ENCODE peak calls at places on chromosomes 3 and 15, in six cellular contexts. A is naive thymus-derived CD8-positive, alpha-beta T cell; K is activated effector memory CD4-positive, alpha-beta T cell treated with Interleukin-2 at 50 U/mL for 16 hours; Z is GM12891; E is GM12892; J is EL. T is an unnamed sample.
A peak's percentile ranks its signal among the peaks of the same experiment; 100 is the strongest.

GRCh38 chr3:146680602-146681001 is 75.5 kb upstream of the PLSCR5 start:
- DNase-seq in J (no peak), A (no peak), K (no peak), E (no peak), Z (no peak), T (no peak)

GRCh38 chr3:25156526-25157075 is 271.5 kb upstream of the RARB start:
- DNase-seq in Z (no peak), E (no peak), J (peak; percentile 84), A (no peak), K (no peak), T (no peak)

GRCh38 chr3:136657526-136657925 is 94.7 kb downstream of the STAG1 start:
- DNase-seq in Z (no peak), A (no peak), E (no peak), J (no peak), K (no peak), T (no peak)

GRCh38 chr15:54481819-54482218 is 503.6 kb downstream of the UNC13C start:
- DNase-seq in K (no peak), A (no peak), Z (no peak), J (no peak), E (no peak), T (no peak)

GRCh38 chr3:49422379-49423248 is at the start of gene AMT:
- DNase-seq in A (no peak), J (no peak), Z (no peak), K (no peak), E (no peak), T (no peak)

GRCh38 chr3:4533489-4534443 is 40.6 kb downstream of the ITPR1 start:
- DNase-seq in E (no peak), Z (no peak), K (no peak), A (no peak), J (no peak), T (no peak)

GRCh38 chr3:25456723-25457122 is 28.7 kb downstream of the RARB start:
- DNase-seq in K (no peak), J (no peak), A (no peak), E (no peak), Z (no peak), T (no peak)

GRCh38 chr15:35750051-35750450 is 204.1 kb upstream of the DPH6 start:
- DNase-seq in K (no peak), Z (no peak), E (no peak), A (no peak), J (no peak), T (no peak)

GRCh38 chr3:127694467-127695215 is 21.9 kb downstream of the ABTB1 start:
- DNase-seq in E (no peak), K (peak; percentile 29), A (no peak), Z (no peak), J (peak; percentile 19), T (no peak)

GRCh38 chr3:185820973-185821758 is 3.7 kb downstream of the IGF2BP2 start:
- DNase-seq in E (no peak), Z (no peak), J (peak; percentile 93), A (no peak), K (no peak), T (peak; percentile 80)

GRCh38 chr15:91265431-91265940 is 165.4 kb downstream of the SV2B start:
- DNase-seq in Z (no peak), K (no peak), E (no peak), J (no peak), A (no peak), T (no peak)

GRCh38 chr15:98658831-98659699 is 10.7 kb downstream of the IGF1R start:
- DNase-seq in Z (peak; percentile 37), J (peak; percentile 52), K (no peak), E (no peak), A (no peak), T (peak; percentile 39)

GRCh38 chr15:29183071-29183831 is 86.4 kb downstream of the NSMCE3 start:
- DNase-seq in E (no peak), A (no peak), Z (no peak), J (peak; percentile 36), K (no peak), T (no peak)

GRCh38 chr3:64548200-64548889 is 139.5 kb downstream of the ADAMTS9 start:
- DNase-seq in A (no peak), J (no peak), Z (no peak), E (no peak), K (no peak), T (no peak)

GRCh38 chr3:24199775-24200247 is 254.7 kb downstream of the NR1D2 start:
- DNase-seq in K (no peak), A (no peak), Z (no peak), E (no peak), J (peak; percentile 72), T (no peak)

GRCh38 chr15:92880796-92881569 is 19.1 kb upstream of the CHD2 start:
- DNase-seq in K (no peak), A (no peak), J (no peak), Z (no peak), E (no peak), T (no peak)

GRCh38 chr15:92917606-92918407 is 17.7 kb downstream of the CHD2 start:
- DNase-seq in Z (peak; percentile 39), J (peak; percentile 94), K (peak; percentile 82), E (peak; percentile 39), A (peak; percentile 75), T (no peak)

GRCh38 chr15:67495585-67495984 is 25.3 kb upstream of the C15orf61 start:
- DNase-seq in A (no peak), J (no peak), K (no peak), E (no peak), Z (no peak), T (no peak)

GRCh38 chr15:40872791-40873526 is 1.1 kb downstream of the RHOV start:
- DNase-seq in E (no peak), Z (no peak), K (no peak), A (no peak), J (no peak), T (no peak)

GRCh38 chr3:195100903-195101591 is 169.9 kb downstream of the XXYLT1 start:
- DNase-seq in J (peak; percentile 34), E (no peak), A (no peak), Z (no peak), K (no peak), T (no peak)

GRCh38 chr3:24047513-24047912 is 102.4 kb downstream of the NR1D2 start:
- DNase-seq in K (no peak), Z (no peak), J (no peak), E (no peak), A (no peak), T (no peak)

GRCh38 chr3:81908596-81908995 is 147.2 kb upstream of the GBE1 start:
- DNase-seq in E (no peak), Z (no peak), A (no peak), J (no peak), K (no peak), T (no peak)

GRCh38 chr3:77411990-77412389 is 372.1 kb downstream of the ROBO2 start:
- DNase-seq in J (peak; percentile 87), A (no peak), K (no peak), Z (no peak), E (no peak), T (no peak)

GRCh38 chr15:62928996-62929350 is 113.6 kb upstream of the TPM1 start:
- DNase-seq in J (peak; percentile 85), E (no peak), K (no peak), A (no peak), Z (no peak), T (peak; percentile 43)

GRCh38 chr3:88059380-88060160 is 515 bp downstream of the ZNF654 start:
- DNase-seq in E (no peak), J (no peak), K (no peak), Z (no peak), A (no peak), T (no peak)

GRCh38 chr15:31392761-31393401 is 66.2 kb downstream of the KLF13 start:
- DNase-seq in K (no peak), Z (no peak), E (no peak), A (no peak), J (no peak), T (no peak)

GRCh38 chr15:38074029-38074428 is 139.6 kb downstream of the TMCO5A start:
- DNase-seq in E (no peak), J (peak; percentile 31), Z (no peak), A (no peak), K (no peak), T (no peak)

GRCh38 chr3:69079269-69080159 is 651 bp downstream of the UBA3 start:
- DNase-seq in A (peak; percentile 15), Z (no peak), J (no peak), E (no peak), K (no peak), T (no peak)

GRCh38 chr15:78087944-78088772 is 4.2 kb upstream of the SH2D7 start:
- DNase-seq in Z (no peak), A (no peak), E (no peak), J (no peak), K (no peak), T (no peak)

GRCh38 chr3:127671523-127672428 is 976 bp upstream of the ABTB1 start:
- DNase-seq in A (peak; percentile 37), Z (peak; percentile 71), K (peak; percentile 16), J (peak; percentile 10), E (peak; percentile 64), T (no peak)

GRCh38 chr15:29064290-29064689 is 178.5 kb downstream of the APBA2 start:
- DNase-seq in K (no peak), A (no peak), E (no peak), Z (no peak), J (no peak), T (no peak)

GRCh38 chr15:27223166-27223565 is 252.2 kb downstream of the GABRG3 start:
- DNase-seq in E (no peak), J (no peak), A (no peak), K (no peak), Z (no peak), T (no peak)

GRCh38 chr3:5576277-5577011 is 388.9 kb downstream of the EDEM1 start:
- DNase-seq in Z (no peak), E (no peak), A (no peak), K (no peak), J (no peak), T (no peak)

GRCh38 chr15:90545095-90545494 is 15.4 kb downstream of the CRTC3 start:
- DNase-seq in E (no peak), J (no peak), K (no peak), Z (no peak), A (no peak), T (no peak)

GRCh38 chr15:77966540-77967290 is 110.8 kb downstream of the TBC1D2B start:
- DNase-seq in K (peak; percentile 38), Z (no peak), A (peak; percentile 38), J (peak; percentile 58), E (no peak), T (no peak)

T was measured in Panc1.